ENCODE peak calls at places on chromosome 9, in seven cellular contexts. H, O, B, I, N, M and J are unnamed samples.

GRCh38 chr9:112110094-112110772 is 64.9 kb downstream of the SUSD1 start:
- DNase-seq in H (no peak), O (no peak), B (no peak), I (peak), N (no peak), M (no peak), J (no peak)

GRCh38 chr9:133460405-133461175 is 812 bp downstream of the CACFD1 start:
- DNase-seq in H (peak), O (no peak), B (no peak), I (peak), N (no peak), M (peak), J (no peak)

GRCh38 chr9:72586388-72587160 is 65.2 kb downstream of the TMC1 start:
- DNase-seq in H (no peak), O (no peak), B (no peak), I (peak), N (no peak), M (peak), J (peak)

GRCh38 chr9:84493284-84493947 is 152.9 kb upstream of the SLC28A3 start:
- DNase-seq in H (no peak), O (no peak), B (no peak), I (no peak), N (no peak), M (no peak), J (no peak)

GRCh38 chr9:27436234-27436633 is 87.9 kb upstream of the IFNK start:
- DNase-seq in H (no peak), O (no peak), B (no peak), I (peak), N (no peak), M (peak), J (no peak)

GRCh38 chr9:127336708-127337352 is 60.1 kb upstream of the SLC2A8 start:
- DNase-seq in H (peak), O (no peak), B (no peak), I (peak), N (no peak), M (peak), J (no peak)

GRCh38 chr9:87405677-87406544 is 91.8 kb upstream of the DAPK1 start:
- DNase-seq in H (peak), O (no peak), B (no peak), I (no peak), N (no peak), M (peak), J (no peak)

GRCh38 chr9:88980732-88981336 is 10.4 kb upstream of the S1PR3 start:
- DNase-seq in H (no peak), O (no peak), B (no peak), I (no peak), N (no peak), M (peak), J (no peak)

GRCh38 chr9:132670816-132671371 is 630 bp downstream of the GTF3C4 start:
- DNase-seq in H (no peak), O (peak), B (peak), I (peak), N (peak), M (peak), J (peak)

GRCh38 chr9:19136129-19136528 is 8.8 kb upstream of the PLIN2 start:
- DNase-seq in H (no peak), O (no peak), B (no peak), I (no peak), N (no peak), M (no peak), J (no peak)

GRCh38 chr9:137230720-137231207 is at the start of gene SLC34A3:
- DNase-seq in H (no peak), O (no peak), B (no peak), I (no peak), N (no peak), M (no peak), J (no peak)

GRCh38 chr9:16085167-16085718 is 532.4 kb downstream of the CCDC171 start:
- DNase-seq in H (no peak), O (no peak), B (no peak), I (no peak), N (no peak), M (no peak), J (no peak)

GRCh38 chr9:70466976-70467551 is 52.6 kb upstream of the KLF9 start:
- DNase-seq in H (no peak), O (peak), B (no peak), I (peak), N (no peak), M (peak), J (no peak)

GRCh38 chr9:128685636-128686489 is 3.2 kb upstream of the SET start:
- DNase-seq in H (no peak), O (no peak), B (no peak), I (no peak), N (peak), M (peak), J (no peak)

GRCh38 chr9:13267743-13268142 is 11.7 kb downstream of the MPDZ start:
- DNase-seq in H (no peak), O (no peak), B (no peak), I (peak), N (no peak), M (peak), J (no peak)

GRCh38 chr9:95981741-95982390 is 106.4 kb downstream of the ERCC6L2 start:
- DNase-seq in H (no peak), O (no peak), B (no peak), I (no peak), N (no peak), M (no peak), J (no peak)

GRCh38 chr9:70635790-70636189 is 221.3 kb upstream of the KLF9 start:
- DNase-seq in H (peak), O (no peak), B (no peak), I (no peak), N (no peak), M (no peak), J (no peak)

GRCh38 chr9:110220809-110221208 is 12.8 kb upstream of the C9orf152 start:
- DNase-seq in H (no peak), O (no peak), B (no peak), I (no peak), N (no peak), M (no peak), J (no peak)

GRCh38 chr9:86741311-86742215 is 205.7 kb downstream of the GAS1 start:
- DNase-seq in H (no peak), O (no peak), B (no peak), I (peak), N (no peak), M (peak), J (no peak)

GRCh38 chr9:131645078-131645776 is 94.6 kb downstream of the RAPGEF1 start:
- DNase-seq in H (no peak), O (no peak), B (no peak), I (no peak), N (peak), M (peak), J (no peak)

GRCh38 chr9:124477211-124478013 is 27.2 kb downstream of the ADGRD2 start:
- DNase-seq in H (no peak), O (no peak), B (no peak), I (no peak), N (no peak), M (peak), J (no peak)

GRCh38 chr9:84141762-84142370 is 161.3 kb downstream of the RMI1 start:
- DNase-seq in H (no peak), O (no peak), B (no peak), I (no peak), N (no peak), M (no peak), J (no peak)

GRCh38 chr9:87725900-87726709 is at the start of gene CTSL:
- DNase-seq in H (peak), O (peak), B (peak), I (peak), N (no peak), M (peak), J (peak)

GRCh38 chr9:136802321-136802720 is 5.4 kb upstream of the RABL6 start:
- DNase-seq in H (no peak), O (no peak), B (no peak), I (no peak), N (no peak), M (no peak), J (no peak)

GRCh38 chr9:18893051-18893450 is 140.0 kb downstream of the SAXO1 start:
- DNase-seq in H (no peak), O (no peak), B (no peak), I (no peak), N (no peak), M (no peak), J (no peak)

GRCh38 chr9:137545123-137545522 is 5.1 kb downstream of the PNPLA7 start:
- DNase-seq in H (no peak), O (no peak), B (no peak), I (no peak), N (no peak), M (no peak), J (no peak)

GRCh38 chr9:121773954-121774714 is 122.7 kb downstream of the DAB2IP start:
- DNase-seq in H (peak), O (no peak), B (no peak), I (no peak), N (no peak), M (no peak), J (no peak)

GRCh38 chr9:1531411-1531903 is 481.3 kb downstream of the DMRT2 start:
- DNase-seq in H (no peak), O (no peak), B (no peak), I (no peak), N (no peak), M (peak), J (no peak)

GRCh38 chr9:95336281-95336680 is 18.8 kb upstream of the FANCC start:
- DNase-seq in H (no peak), O (peak), B (no peak), I (no peak), N (no peak), M (no peak), J (no peak)

GRCh38 chr9:75152416-75152815 is 64.1 kb downstream of the OSTF1 start:
- DNase-seq in H (no peak), O (peak), B (peak), I (no peak), N (peak), M (no peak), J (peak)

GRCh38 chr9:12554636-12555035 is 138.5 kb upstream of the TYRP1 start:
- DNase-seq in H (no peak), O (no peak), B (no peak), I (peak), N (no peak), M (peak), J (no peak)

GRCh38 chr9:114799441-114799840 is 6.4 kb downstream of the TNFSF15 start:
- DNase-seq in H (no peak), O (no peak), B (no peak), I (no peak), N (no peak), M (peak), J (no peak)

GRCh38 chr9:38734831-38735230 is 14.9 kb upstream of the FAM240B start:
- DNase-seq in H (no peak), O (no peak), B (no peak), I (no peak), N (no peak), M (no peak), J (no peak)

GRCh38 chr9:20319641-20320337 is 302.5 kb downstream of the MLLT3 start:
- DNase-seq in H (no peak), O (no peak), B (no peak), I (peak), N (no peak), M (peak), J (no peak)

GRCh38 chr9:16664211-16664610 is 206.3 kb downstream of the BNC2 start:
- DNase-seq in H (no peak), O (no peak), B (no peak), I (no peak), N (no peak), M (peak), J (no peak)

GRCh38 chr9:88488166-88488565 is 46.8 kb upstream of the NXNL2 start:
- DNase-seq in H (no peak), O (no peak), B (no peak), I (no peak), N (no peak), M (no peak), J (no peak)

GRCh38 chr9:37944671-37945481 is 40.9 kb upstream of the SLC25A51 start:
- DNase-seq in H (no peak), O (no peak), B (no peak), I (peak), N (no peak), M (peak), J (no peak)

GRCh38 chr9:36093384-36093783 is 43.1 kb upstream of the GLIPR2 start:
- DNase-seq in H (no peak), O (no peak), B (no peak), I (no peak), N (no peak), M (no peak), J (no peak)

GRCh38 chr9:36913393-36914211 is 120.5 kb downstream of the PAX5 start:
- DNase-seq in H (no peak), O (no peak), B (no peak), I (no peak), N (no peak), M (no peak), J (no peak)

GRCh38 chr9:37994639-37995347 is 74.2 kb downstream of the SHB start:
- DNase-seq in H (peak), O (peak), B (no peak), I (no peak), N (no peak), M (peak), J (no peak)